ENCODE peak calls at places on chromosomes 2 and 18, in eight cellular contexts. S, R, K, Q, G, X, V and A are unnamed samples.

GRCh38 chr2:6372317-6372903 is 493.3 kb downstream of the CMPK2 start:
- DNase-seq in R (no peak), S (no peak), V (no peak), K (peak), Q (peak), G (peak), X (peak), A (no peak)

GRCh38 chr2:105576440-105577241 is 168.1 kb upstream of the NCK2 start:
- DNase-seq in S (peak), Q (no peak), R (peak), K (peak), V (peak), X (peak), G (peak), A (no peak)

GRCh38 chr2:138239902-138240595 is 261.5 kb upstream of the SPOPL start:
- DNase-seq in G (peak), S (no peak), R (no peak), X (peak), K (peak), V (no peak), Q (no peak), A (no peak)

GRCh38 chr2:156322103-156322671 is 10.3 kb downstream of the NR4A2 start:
- DNase-seq in G (peak), Q (no peak), K (no peak), R (no peak), S (no peak), X (no peak), V (no peak), A (no peak)

GRCh38 chr18:6885992-6886823 is 156.7 kb downstream of the ARHGAP28 start:
- DNase-seq in S (no peak), K (peak), G (peak), R (peak), Q (peak), X (peak), V (peak), A (no peak)

GRCh38 chr2:214293593-214293992 is 117.3 kb upstream of the VWC2L start:
- DNase-seq in S (no peak), R (no peak), V (no peak), X (no peak), Q (no peak), K (no peak), G (no peak), A (no peak)

GRCh38 chr2:83572400-83572799 is 886.7 kb downstream of the SUCLG1 start:
- DNase-seq in G (no peak), X (peak), S (no peak), V (no peak), Q (no peak), R (no peak), K (no peak), A (no peak)

GRCh38 chr2:206211657-206212255 is 52.1 kb downstream of the EEF1B2 start:
- DNase-seq in X (peak), S (no peak), R (peak), K (peak), Q (no peak), G (peak), V (no peak), A (no peak)

GRCh38 chr2:216787851-216788250 is 72.0 kb downstream of the TNP1 start:
- DNase-seq in S (no peak), G (no peak), X (no peak), R (no peak), V (no peak), K (no peak), Q (no peak), A (no peak)

GRCh38 chr2:101717041-101717817 is 19.7 kb downstream of the MAP4K4 start:
- DNase-seq in S (no peak), V (no peak), G (no peak), Q (no peak), R (no peak), K (no peak), X (no peak), A (no peak)

GRCh38 chr2:157318884-157319283 is 6.7 kb downstream of the ERMN start:
- DNase-seq in S (no peak), R (no peak), G (no peak), Q (no peak), X (no peak), V (no peak), K (no peak), A (no peak)

GRCh38 chr2:188765522-188765921 is 208.7 kb upstream of the COL3A1 start:
- DNase-seq in R (no peak), K (peak), V (peak), X (peak), S (peak), G (peak), Q (no peak), A (no peak)

GRCh38 chr2:240896871-240897692 is 1.1 kb upstream of the MAB21L4 start:
- DNase-seq in R (no peak), S (no peak), V (no peak), K (no peak), Q (no peak), G (no peak), X (no peak), A (no peak)

GRCh38 chr2:26580751-26581150 is 60.4 kb downstream of the CIB4 start:
- DNase-seq in V (no peak), K (no peak), X (no peak), R (no peak), Q (no peak), G (no peak), S (no peak), A (no peak)

GRCh38 chr2:174688079-174688478 is 76.2 kb downstream of the CHRNA1 start:
- DNase-seq in G (peak), R (no peak), S (peak), K (peak), Q (no peak), X (peak), V (peak), A (no peak)

GRCh38 chr2:109239720-109240119 is 110.7 kb downstream of the SH3RF3 start:
- DNase-seq in K (peak), R (no peak), G (peak), V (peak), Q (no peak), X (peak), S (no peak), A (no peak)

GRCh38 chr2:25664531-25665307 is 8.7 kb downstream of the DTNB start:
- DNase-seq in X (peak), K (peak), Q (peak), V (peak), S (peak), R (no peak), G (peak), A (no peak)

GRCh38 chr2:16404551-16405300 is 260.9 kb downstream of the CYRIA start:
- DNase-seq in X (no peak), R (no peak), G (no peak), V (no peak), Q (no peak), S (no peak), K (no peak), A (no peak)

GRCh38 chr2:118246726-118247125 is 158.5 kb downstream of the INSIG2 start:
- DNase-seq in R (peak), S (no peak), Q (no peak), X (peak), K (peak), G (no peak), V (no peak), A (no peak)

GRCh38 chr2:136783856-136784255 is 18.5 kb downstream of the THSD7B start:
- DNase-seq in X (no peak), K (no peak), R (no peak), G (no peak), Q (no peak), V (no peak), S (no peak), A (no peak)

GRCh38 chr2:5691659-5692529 is at the start of gene SOX11:
- DNase-seq in X (peak), V (no peak), R (peak), Q (peak), K (peak), S (no peak), G (no peak), A (no peak)

GRCh38 chr2:148021059-148021985 is at the start of gene MBD5:
- DNase-seq in V (peak), G (peak), S (no peak), K (no peak), X (peak), Q (peak), R (peak), A (peak)

GRCh38 chr2:190214434-190215194 is 105.0 kb downstream of the HIBCH start:
- DNase-seq in X (no peak), G (peak), V (no peak), K (peak), R (no peak), Q (no peak), S (no peak), A (no peak)

GRCh38 chr18:23121133-23121532 is 14.2 kb upstream of the CABLES1 start:
- DNase-seq in X (no peak), Q (no peak), G (no peak), V (no peak), K (no peak), S (no peak), R (no peak), A (no peak)

GRCh38 chr2:73832905-73833304 is 4.1 kb downstream of the STAMBP start:
- DNase-seq in Q (no peak), S (no peak), R (no peak), G (peak), K (peak), V (peak), X (no peak), A (no peak)

GRCh38 chr2:231674587-231675334 is 33.6 kb upstream of the PTMA start:
- DNase-seq in R (no peak), V (peak), Q (no peak), K (peak), G (peak), S (no peak), X (peak), A (peak)

GRCh38 chr2:152426801-152427200 is 91.8 kb downstream of the FMNL2 start:
- DNase-seq in S (no peak), R (no peak), K (no peak), V (no peak), Q (no peak), G (peak), X (peak), A (no peak)

GRCh38 chr2:46663614-46664013 is 184.2 kb downstream of the TMEM247 start:
- DNase-seq in S (no peak), Q (no peak), K (no peak), G (peak), R (no peak), X (no peak), V (no peak), A (no peak)

DNA sequence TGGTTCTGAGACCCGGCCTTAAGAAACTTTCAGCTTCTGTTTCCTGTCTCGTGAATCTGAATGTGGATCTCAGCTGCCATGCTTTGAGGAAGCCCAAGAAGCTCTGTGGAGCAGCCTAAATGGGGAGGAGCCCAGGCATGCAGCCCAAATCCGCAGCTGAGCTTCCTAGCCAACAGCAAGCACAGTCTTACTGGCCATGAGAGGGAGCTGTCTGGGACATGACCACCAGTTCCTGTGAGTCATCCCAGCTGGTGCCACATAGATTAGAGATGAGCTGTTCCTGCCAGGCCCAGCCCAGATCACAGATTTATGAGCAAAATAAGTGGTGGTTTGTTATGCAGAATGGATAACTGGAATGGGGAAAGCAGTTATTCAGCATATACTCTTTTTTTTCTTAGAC is 224.4 kb upstream of the APCDD1 start:
- DNase-seq in Q (peak), K (peak), G (peak), R (peak), X (peak), S (peak), V (peak), A (no peak)
- TF ChIP-seq CTCF in Q (no peak), K (peak), G (no peak), R (peak), X (peak), S (peak), V (peak), A (no peak)

GRCh38 chr18:27108842-27109241 is 76.3 kb downstream of the CHST9 start:
- DNase-seq in V (no peak), S (no peak), K (no peak), G (no peak), X (no peak), Q (no peak), R (no peak), A (no peak)
- H3K4me3 ChIP-seq in V (no peak), S (no peak), K (no peak), G (no peak), X (no peak), Q (no peak), R (no peak), A (no peak)

GRCh38 chr18:78984941-78985784 is 5.5 kb downstream of the SALL3 start:
- DNase-seq in Q (no peak), G (peak), V (peak), R (no peak), X (peak), S (no peak), K (peak), A (no peak)
- TF ChIP-seq CTCF in Q (no peak), G (peak), V (peak), R (no peak), X (no peak), S (peak), K (peak), A (no peak)

GRCh38 chr2:120175000-120175581 is 48.1 kb downstream of the TMEM185B start:
- DNase-seq in R (peak), S (peak), X (peak), K (peak), V (peak), G (peak), Q (peak), A (no peak)

GRCh38 chr2:120177011-120177621 is 46.1 kb downstream of the TMEM185B start:
- DNase-seq in X (no peak), Q (no peak), G (no peak), S (no peak), K (no peak), R (no peak), V (peak), A (no peak)

GRCh38 chr2:120177973-120178372 is 45.2 kb downstream of the TMEM185B start:
- DNase-seq in R (no peak), S (no peak), K (no peak), V (no peak), Q (no peak), G (no peak), X (no peak), A (no peak)

GRCh38 chr2:120180066-120180465 is 43.1 kb downstream of the TMEM185B start:
- DNase-seq in R (no peak), S (no peak), K (no peak), Q (no peak), V (no peak), X (no peak), G (no peak), A (no peak)

DNA sequence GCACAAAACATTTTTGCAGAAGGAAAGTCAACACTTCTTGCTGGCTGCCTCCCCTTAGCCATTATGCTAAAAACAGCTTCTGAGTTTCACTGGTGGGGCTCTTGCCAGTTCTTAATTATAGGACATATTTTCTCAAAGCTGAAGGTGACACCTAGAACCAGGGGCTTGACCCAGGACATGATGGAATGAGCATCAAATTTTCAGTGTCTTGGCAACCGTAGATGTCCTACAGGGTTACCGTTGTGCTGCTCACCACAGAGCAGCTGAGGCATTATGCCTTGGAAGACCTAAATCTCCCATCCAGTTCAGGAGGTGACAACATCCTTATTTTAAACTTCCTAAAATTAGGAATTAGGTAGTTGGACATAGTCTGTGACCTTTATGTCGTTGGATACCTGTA is 46.7 kb downstream of the TMEM185B start:
- DNase-seq in K (no peak), V (no peak), S (no peak), X (no peak), Q (no peak), R (no peak), G (no peak), A (no peak)
- H3K4me3 ChIP-seq in K (no peak), V (no peak), S (no peak), X (no peak), Q (no peak), R (no peak), G (no peak), A (no peak)

DNA sequence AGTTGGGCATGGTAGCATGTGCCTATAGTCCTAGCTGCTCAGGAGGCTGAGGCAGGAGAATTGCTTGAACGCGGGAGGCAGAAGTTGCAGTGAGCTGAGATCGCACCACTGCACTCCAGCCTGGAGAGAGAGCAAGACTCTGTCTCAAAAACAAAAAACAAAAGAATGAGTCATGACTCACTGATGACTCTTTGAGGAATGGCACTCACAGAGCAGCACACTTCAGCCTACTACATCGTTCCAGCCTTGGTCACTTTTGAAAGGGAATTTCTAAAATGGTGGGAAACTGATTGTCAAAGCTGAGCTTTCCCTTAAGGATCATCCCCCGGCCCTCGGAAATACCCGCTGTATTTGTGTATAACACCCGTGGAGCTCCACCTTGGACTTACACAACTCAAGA is 217.3 kb upstream of the HS6ST1 start:
- DNase-seq in V (no peak), Q (peak), R (peak), X (peak), K (peak), S (peak), G (peak), A (no peak)
- TF ChIP-seq CTCF in V (no peak), Q (no peak), R (no peak), X (no peak), K (no peak), S (no peak), G (no peak), A (no peak)

GRCh38 chr2:215619989-215620388 is 184.1 kb upstream of the FN1 start:
- DNase-seq in Q (no peak), S (peak), X (no peak), R (no peak), K (no peak), V (peak), G (no peak), A (no peak)
- H3K4me3 ChIP-seq in Q (no peak), S (no peak), X (no peak), R (no peak), K (no peak), V (no peak), G (no peak), A (no peak)

DNA sequence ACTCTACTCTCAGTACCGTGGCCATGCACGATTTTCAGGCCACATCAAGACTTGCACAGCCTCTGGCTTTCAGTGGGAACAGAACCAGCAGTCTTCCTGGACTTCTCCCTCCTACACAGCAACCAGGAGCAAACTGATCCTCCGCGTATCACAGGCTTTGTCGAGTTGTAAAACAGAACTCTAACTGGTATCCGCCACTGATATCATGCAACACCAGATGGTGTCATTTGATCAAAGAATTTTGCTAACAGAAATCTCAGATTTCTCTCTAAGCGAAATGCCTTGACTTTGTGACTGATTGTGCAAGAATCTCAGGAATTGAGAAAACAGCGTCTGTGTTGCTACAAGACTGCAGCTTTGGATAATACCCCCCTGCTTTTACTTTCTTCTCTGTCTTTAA is 85.7 kb downstream of the COPS8 start:
- DNase-seq in G (peak), S (peak), R (peak), V (no peak), Q (peak), X (peak), K (peak), A (no peak)
- TF ChIP-seq CTCF in G (peak), S (peak), R (peak), V (no peak), Q (no peak), X (peak), K (peak), A (no peak)

DNA sequence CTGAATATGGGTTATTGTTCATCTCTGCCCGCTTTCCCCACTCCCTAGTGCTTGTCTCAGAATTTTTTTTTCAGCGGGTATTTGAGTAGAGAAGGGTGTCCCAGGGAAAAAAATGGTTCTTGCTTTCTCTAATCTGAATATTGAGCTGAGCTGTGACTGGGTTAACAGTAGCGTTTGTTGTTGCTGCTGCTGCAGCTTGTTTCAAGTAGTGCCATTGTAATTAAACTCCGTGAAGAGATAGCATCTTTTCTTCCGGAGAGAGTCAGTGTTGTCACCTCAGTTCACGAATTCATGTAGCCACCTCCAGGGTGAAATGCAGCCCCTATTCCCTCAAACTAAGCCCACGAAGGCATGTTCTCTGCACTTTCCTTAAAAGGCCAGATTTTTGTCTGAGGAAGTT is 1.5 kb upstream of the AAK1 start:
- DNase-seq in S (no peak), R (no peak), X (peak), G (no peak), V (peak), K (no peak), Q (no peak), A (no peak)
- H3K4me3 ChIP-seq in S (peak), R (peak), X (peak), G (peak), V (peak), K (peak), Q (peak), A (peak)

GRCh38 chr2:10879624-10880585 is 31.8 kb upstream of the KCNF1 start:
- DNase-seq in Q (no peak), R (no peak), K (no peak), S (no peak), G (no peak), V (peak), X (no peak), A (no peak)
- TF ChIP-seq CTCF in Q (no peak), R (no peak), K (no peak), S (no peak), G (peak), V (no peak), X (no peak), A (no peak)

GRCh38 chr18:49841236-49842217 is 28.2 kb upstream of the ACAA2 start:
- DNase-seq in K (no peak), Q (no peak), X (no peak), V (no peak), S (no peak), G (no peak), R (no peak), A (no peak)

GRCh38 chr18:49844903-49845302 is 31.6 kb upstream of the ACAA2 start:
- DNase-seq in K (no peak), V (no peak), S (no peak), G (no peak), R (no peak), Q (no peak), X (no peak), A (no peak)

GRCh38 chr18:49843131-49843530 is 29.8 kb upstream of the ACAA2 start:
- DNase-seq in X (no peak), V (no peak), Q (no peak), K (no peak), S (no peak), R (no peak), G (no peak), A (no peak)

GRCh38 chr18:49843778-49844625 is 30.7 kb upstream of the ACAA2 start:
- DNase-seq in R (no peak), X (no peak), V (no peak), K (no peak), S (no peak), G (no peak), Q (no peak), A (no peak)

GRCh38 chr18:49842656-49843055 is 29.3 kb upstream of the ACAA2 start:
- DNase-seq in G (no peak), R (no peak), K (no peak), Q (no peak), V (no peak), S (no peak), X (no peak), A (no peak)
- H3K4me3 ChIP-seq in G (no peak), R (no peak), K (no peak), Q (no peak), V (no peak), S (no peak), X (no peak), A (no peak)